ENCODE peak calls at places on chromosomes 6 and 20, in ten cellular contexts. D is upper lobe of left lung, C is heart left ventricle, S is IMR-90, O is body of pancreas, M is esophagus squamous epithelium, E is BJ, W is left ventricle myocardium inferior, H is stomach, T is mucosa of descending colon. L is an unnamed sample.

GRCh38 chr6:68680244-68680643 is 45.2 kb downstream of the ADGRB3 start:
- DNase-seq in D (no peak), C (no peak), S (no peak), O (no peak), M (no peak), E (no peak), W (no peak), H (no peak), T (no peak), L (no peak)

GRCh38 chr20:17873410-17874270 is 95.0 kb downstream of the SNX5 start:
- DNase-seq in D (peak), C (peak), S (peak), O (peak), M (no peak), E (peak), W (peak), H (peak), T (peak), L (peak)

GRCh38 chr6:116251568-116252384 is 2.1 kb downstream of the TSPYL4 start:
- DNase-seq in D (no peak), C (peak), S (peak), O (no peak), M (no peak), E (peak), W (no peak), H (no peak), T (no peak), L (no peak)

GRCh38 chr20:44080646-44081267 is 106.2 kb downstream of the JPH2 start:
- DNase-seq in D (peak), C (peak), S (peak), O (peak), M (no peak), E (no peak), W (peak), H (peak), T (peak), L (no peak)

GRCh38 chr6:56513631-56514030 is 129.1 kb downstream of the DST start:
- DNase-seq in D (no peak), C (no peak), S (peak), O (no peak), M (no peak), E (no peak), W (no peak), H (no peak), T (no peak), L (no peak)

GRCh38 chr6:167443098-167443680 is 118.3 kb downstream of the TTLL2 start:
- DNase-seq in D (no peak), C (no peak), S (no peak), O (no peak), M (no peak), E (no peak), W (no peak), H (no peak), T (no peak), L (no peak)

GRCh38 chr20:21496452-21496851 is 17.4 kb downstream of the NKX2-2 start:
- DNase-seq in D (no peak), C (no peak), S (no peak), O (no peak), M (no peak), E (no peak), W (no peak), H (no peak), T (no peak), L (no peak)

GRCh38 chr6:24910331-24910849 is 25.4 kb downstream of the RIPOR2 start:
- DNase-seq in D (no peak), C (peak), S (no peak), O (no peak), M (no peak), E (no peak), W (peak), H (no peak), T (no peak), L (no peak)

GRCh38 chr6:155524249-155524651 is 68.6 kb upstream of the NOX3 start:
- DNase-seq in D (no peak), C (no peak), S (peak), O (no peak), M (no peak), E (peak), W (no peak), H (no peak), T (no peak), L (peak)

GRCh38 chr6:22214314-22214713 is 82.5 kb downstream of the PRL start:
- DNase-seq in D (no peak), C (no peak), S (no peak), O (no peak), M (no peak), E (no peak), W (no peak), H (no peak), T (no peak), L (no peak)

GRCh38 chr6:38452816-38453215 is 186.9 kb downstream of the BTBD9 start:
- DNase-seq in D (no peak), C (no peak), S (no peak), O (no peak), M (no peak), E (no peak), W (no peak), H (no peak), T (no peak), L (no peak)

GRCh38 chr6:18528084-18528743 is 141.1 kb downstream of the RNF144B start:
- DNase-seq in D (no peak), C (no peak), S (peak), O (no peak), M (no peak), E (no peak), W (no peak), H (no peak), T (no peak), L (no peak)

GRCh38 chr20:58981564-58982364 is 708 bp downstream of the NELFCD start:
- DNase-seq in D (peak), C (no peak), S (peak), O (no peak), M (no peak), E (no peak), W (no peak), H (peak), T (peak), L (no peak)

GRCh38 chr6:24472181-24472580 is 17.2 kb downstream of the GPLD1 start:
- DNase-seq in D (no peak), C (no peak), S (peak), O (no peak), M (no peak), E (no peak), W (no peak), H (no peak), T (no peak), L (no peak)

GRCh38 chr20:56796345-56796744 is 167.2 kb downstream of the TFAP2C start:
- DNase-seq in D (no peak), C (no peak), S (no peak), O (no peak), M (no peak), E (no peak), W (no peak), H (no peak), T (no peak), L (no peak)

GRCh38 chr6:45681860-45682488 is 304.2 kb upstream of the SUPT3H start:
- DNase-seq in D (peak), C (no peak), S (no peak), O (peak), M (peak), E (no peak), W (no peak), H (no peak), T (peak), L (peak)

GRCh38 chr6:87277123-87277522 is 45.3 kb upstream of the SMIM8 start:
- DNase-seq in D (no peak), C (no peak), S (peak), O (no peak), M (no peak), E (no peak), W (no peak), H (no peak), T (no peak), L (no peak)

DNA sequence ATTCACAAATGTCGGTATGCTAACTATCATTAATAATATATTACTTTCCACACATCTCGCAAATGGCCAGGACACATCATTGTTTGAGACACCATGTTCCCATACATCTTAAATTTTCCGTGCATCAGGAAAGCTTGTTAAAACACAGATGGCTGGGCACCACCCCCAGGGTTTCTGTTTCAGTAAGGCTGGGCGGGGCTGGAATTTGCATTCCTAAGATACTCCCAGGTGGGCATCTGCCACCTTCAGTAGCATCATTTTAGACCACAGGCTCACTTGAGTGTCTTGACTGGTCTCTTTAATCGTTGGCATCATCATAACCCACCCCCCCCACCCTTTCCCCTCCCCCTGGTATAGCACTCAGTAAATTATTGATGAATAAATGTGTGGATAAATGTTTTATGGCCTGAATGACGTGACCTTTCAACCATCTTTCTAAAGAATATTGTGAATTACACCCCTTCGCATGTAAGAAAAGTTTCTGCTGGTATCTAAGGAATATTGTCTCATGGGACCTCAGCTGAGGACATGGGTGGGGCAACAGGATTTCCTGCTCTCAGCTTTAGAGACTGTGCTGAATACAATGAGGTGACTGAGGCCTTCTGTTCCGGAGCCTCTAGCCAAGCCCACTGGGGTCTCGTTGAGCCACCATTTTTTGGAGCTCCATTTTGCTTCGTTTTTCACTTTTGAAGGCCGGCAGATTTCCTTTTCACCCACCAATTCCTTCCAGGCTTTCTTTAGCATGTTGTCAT is 124.1 kb upstream of the NEDD9 start:
- DNase-seq in D (peak), C (peak), S (no peak), O (no peak), M (no peak), E (no peak), W (peak), H (no peak), T (peak), L (no peak)
- H3K4me3 ChIP-seq in D (no peak), C (no peak), S (no peak), O (no peak), M (no peak), E (no peak), W (no peak), H (no peak), T (no peak), L (no peak)

GRCh38 chr6:159833556-159833955 is 33.5 kb downstream of the PNLDC1 start:
- DNase-seq in D (no peak), C (no peak), S (peak), O (no peak), M (no peak), E (peak), W (no peak), H (no peak), T (no peak), L (no peak)
- TF ChIP-seq CTCF in D (no peak), C (no peak), S (no peak), O (no peak), M (no peak), E (peak), W (no peak), H (no peak), T (no peak), L (no peak)

DNA sequence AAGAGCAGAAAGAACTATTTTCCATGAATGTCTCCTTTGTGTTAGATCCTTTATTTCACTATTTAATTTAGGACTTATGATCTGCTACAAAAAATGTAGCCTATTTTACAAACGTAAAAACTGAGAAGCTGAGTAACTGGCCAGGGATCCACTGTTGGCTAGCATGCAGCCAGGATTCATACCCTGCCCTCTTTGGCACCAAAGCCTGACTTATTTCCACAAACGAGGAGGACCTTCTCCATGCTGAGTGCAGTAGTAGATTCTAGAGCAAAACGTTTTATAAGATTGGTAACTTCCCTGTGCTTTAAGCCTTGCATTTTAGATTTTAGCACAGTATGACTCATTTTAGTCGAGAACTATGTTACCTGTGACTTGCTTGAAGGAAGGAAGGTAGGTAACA is 74.3 kb downstream of the NCOA7 start:
- DNase-seq in D (no peak), C (no peak), S (no peak), O (no peak), M (no peak), E (no peak), W (no peak), H (no peak), T (no peak), L (no peak)
- H3K4me3 ChIP-seq in D (no peak), C (no peak), S (no peak), O (no peak), M (no peak), E (no peak), W (no peak), H (no peak), T (no peak), L (no peak)

DNA sequence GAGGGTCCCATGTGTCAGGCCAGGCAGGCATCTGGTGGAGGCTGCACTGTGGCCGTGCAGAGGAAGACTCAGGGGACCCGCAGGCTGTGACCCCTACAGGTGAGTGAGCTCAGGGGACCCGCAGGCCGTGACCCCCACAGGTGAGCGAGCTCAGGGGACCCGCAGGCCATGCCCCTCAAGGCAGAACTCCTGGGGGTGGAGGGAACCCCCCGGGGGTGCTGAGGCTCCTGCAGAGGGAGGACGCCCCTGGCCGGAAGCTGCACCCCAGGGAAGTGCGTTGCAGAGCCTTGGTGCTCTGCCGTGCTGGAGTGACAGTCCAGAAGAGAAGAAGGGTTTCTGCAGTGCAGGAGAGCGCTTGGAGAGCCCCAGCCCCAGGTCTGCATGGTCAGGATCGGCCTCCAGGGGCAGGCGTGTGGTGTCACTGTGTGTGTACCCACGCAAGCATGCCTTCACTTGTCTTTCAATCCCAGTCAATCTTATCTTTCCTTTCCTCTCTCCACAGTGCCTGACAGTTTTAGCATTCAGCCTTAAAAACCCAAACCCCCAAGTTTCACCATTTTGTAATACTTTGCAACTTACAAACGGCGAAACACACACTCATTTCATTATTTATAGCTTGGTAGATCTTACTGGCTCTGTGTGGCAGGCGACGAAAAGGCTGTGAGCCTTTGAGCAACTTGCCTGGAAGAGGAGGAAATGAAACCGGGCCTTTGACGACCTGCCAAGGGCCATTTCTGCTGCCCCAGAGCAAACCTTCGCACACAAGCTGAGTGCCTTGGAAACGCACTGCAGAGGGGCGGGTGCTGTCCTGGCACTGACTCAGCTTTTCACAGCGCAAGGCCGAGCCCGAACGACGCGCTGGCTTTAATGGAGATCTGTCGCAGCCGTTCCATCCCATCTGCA is 101.4 kb upstream of the AGPAT4 start:
- DNase-seq in D (peak), C (peak), S (no peak), O (peak), M (no peak), E (no peak), W (peak), H (peak), T (peak), L (no peak)
- TF ChIP-seq CTCF in D (peak), C (no peak), S (peak), O (peak), M (peak), E (no peak), W (no peak), H (no peak), T (no peak), L (peak)

L was measured in epithelial cell of proximal tubule.